ENCODE peak calls at places on chromosomes 11 and 22, in six cellular contexts. R is frontal cortex, E is T-helper 1 cell, J is heart right ventricle, U is T-cell, I is NCI-H2081. Q is an unnamed sample.

GRCh38 chr11:84316866-84317560 is 1030.8 kb upstream of the CCDC90B start:
- DNase-seq in R (peak; percentile 27), E (no peak), J (no peak), U (no peak), I (no peak), Q (no peak)

GRCh38 chr22:37162221-37163095 is 12.7 kb upstream of the IL2RB start:
- DNase-seq in R (no peak), E (peak; percentile 52), J (no peak), U (peak; percentile 54), I (no peak), Q (peak; percentile 44)

GRCh38 chr22:19814428-19814827 is 40.2 kb downstream of the GNB1L start:
- DNase-seq in R (no peak), E (no peak), J (no peak), U (no peak), I (no peak), Q (no peak)

GRCh38 chr22:42891696-42892095 is 34.6 kb upstream of the ARFGAP3 start:
- DNase-seq in R (no peak), E (no peak), J (no peak), U (no peak), I (no peak), Q (no peak)

GRCh38 chr22:46803031-46803880 is 40.8 kb downstream of the TBC1D22A start:
- DNase-seq in R (peak; percentile 63), E (peak; percentile 63), J (peak; percentile 37), U (peak; percentile 50), I (peak; percentile 40), Q (peak; percentile 70)

GRCh38 chr22:23064381-23065068 is 5.8 kb upstream of the GNAZ start:
- DNase-seq in R (no peak), E (no peak), J (peak; percentile 2), U (no peak), I (no peak), Q (no peak)

GRCh38 chr11:68397256-68397655 is 63.3 kb upstream of the PPP6R3 start:
- DNase-seq in R (no peak), E (no peak), J (no peak), U (no peak), I (no peak), Q (no peak)

GRCh38 chr11:32395127-32395526 is 40.2 kb downstream of the WT1 start:
- DNase-seq in R (no peak), E (no peak), J (no peak), U (no peak), I (no peak), Q (no peak)

GRCh38 chr11:108788565-108789199 is 123.8 kb downstream of the DDX10 start:
- DNase-seq in R (no peak), E (no peak), J (peak; percentile 6), U (no peak), I (no peak), Q (no peak)

GRCh38 chr11:110121204-110121603 is 28.0 kb downstream of the ZC3H12C start:
- DNase-seq in R (no peak), E (no peak), J (no peak), U (no peak), I (no peak), Q (no peak)

Q was measured in T-helper 9 cell.